ENCODE peak calls at places on chromosomes 7 and 10, in six cellular contexts. One of them, this sample, is unnamed.
A peak's percentile ranks its signal among the peaks of the same experiment; 100 is the strongest.

GRCh38 chr7:108204281-108204796 is 74.2 kb upstream of the LAMB4 start:
- DNase-seq in osteocyte: no peak
- DNase-seq in cerebellar cortex: no peak
- DNase-seq in HCT116: no peak
- DNase-seq in progenitor cell of endocrine pancreas: no peak
- DNase-seq in NCI-H510A: no peak
- DNase-seq in this sample: no peak

GRCh38 chr10:101961591-101962498 is 94.1 kb downstream of the ARMH3 start:
- DNase-seq in osteocyte: no peak
- DNase-seq in cerebellar cortex: no peak
- DNase-seq in HCT116: no peak
- DNase-seq in progenitor cell of endocrine pancreas: no peak
- DNase-seq in NCI-H510A: peak; percentile 67
- DNase-seq in this sample: no peak

GRCh38 chr7:1246170-1246870 is 13.6 kb downstream of the UNCX start:
- DNase-seq in osteocyte: no peak
- DNase-seq in cerebellar cortex: peak; percentile 56
- DNase-seq in HCT116: no peak
- DNase-seq in progenitor cell of endocrine pancreas: no peak
- DNase-seq in NCI-H510A: no peak
- DNase-seq in this sample: no peak

GRCh38 chr10:498760-499435 is 190.6 kb downstream of the DIP2C start:
- DNase-seq in osteocyte: no peak
- DNase-seq in cerebellar cortex: no peak
- DNase-seq in HCT116: no peak
- DNase-seq in progenitor cell of endocrine pancreas: no peak
- DNase-seq in NCI-H510A: no peak
- DNase-seq in this sample: no peak

GRCh38 chr10:71260622-71261325 is 48.4 kb downstream of the UNC5B start:
- DNase-seq in osteocyte: no peak
- DNase-seq in cerebellar cortex: no peak
- DNase-seq in HCT116: peak; percentile 47
- DNase-seq in progenitor cell of endocrine pancreas: no peak
- DNase-seq in NCI-H510A: no peak
- DNase-seq in this sample: peak; percentile 49

GRCh38 chr7:94655884-94656657 is at the start of gene SGCE:
- DNase-seq in osteocyte: peak; percentile 95
- DNase-seq in cerebellar cortex: peak; percentile 79
- DNase-seq in HCT116: peak; percentile 26
- DNase-seq in progenitor cell of endocrine pancreas: peak; percentile 74
- DNase-seq in NCI-H510A: peak; percentile 39
- DNase-seq in this sample: peak; percentile 51

GRCh38 chr7:24949884-24950283 is 30.1 kb downstream of the OSBPL3 start:
- DNase-seq in osteocyte: no peak
- DNase-seq in cerebellar cortex: no peak
- DNase-seq in HCT116: no peak
- DNase-seq in progenitor cell of endocrine pancreas: no peak
- DNase-seq in NCI-H510A: no peak
- DNase-seq in this sample: no peak

GRCh38 chr10:46077616-46078268 is 31.7 kb upstream of the MSMB start:
- DNase-seq in osteocyte: peak; percentile 48
- DNase-seq in cerebellar cortex: no peak
- DNase-seq in HCT116: no peak
- DNase-seq in progenitor cell of endocrine pancreas: no peak
- DNase-seq in NCI-H510A: no peak
- DNase-seq in this sample: no peak

GRCh38 chr10:116728526-116729096 is 13.8 kb downstream of the HSPA12A start:
- DNase-seq in osteocyte: no peak
- DNase-seq in cerebellar cortex: no peak
- DNase-seq in HCT116: no peak
- DNase-seq in progenitor cell of endocrine pancreas: no peak
- DNase-seq in NCI-H510A: no peak
- DNase-seq in this sample: no peak

This sample was measured in HTR-8/SVneo.